ENCODE peak calls at places on chromosome 18, in seven cellular contexts. One of them, this sample, is unnamed. For H3K27me3 and H3K36me3, the result is how much of the 10 kb centered on the place peaks cover.

GRCh38 chr18:70450658-70451253 is 161.9 kb downstream of the SOCS6 start:
- DNase-seq in CD8-positive, alpha-beta memory T cell: no peak
- DNase-seq in pancreas: no peak
- DNase-seq in heart left ventricle: no peak
- DNase-seq in heart right ventricle: no peak
- DNase-seq in transverse colon: no peak
- DNase-seq in PC-3: peak
- DNase-seq in this sample: no peak

GRCh38 chr18:2188258-2188657 is 383.0 kb downstream of the METTL4 start:
- DNase-seq in CD8-positive, alpha-beta memory T cell: no peak
- DNase-seq in pancreas: no peak
- DNase-seq in heart left ventricle: no peak
- DNase-seq in heart right ventricle: no peak
- DNase-seq in transverse colon: no peak
- DNase-seq in PC-3: no peak
- DNase-seq in this sample: no peak

GRCh38 chr18:64037812-64038414 is 68.0 kb downstream of the SERPINB8 start:
- DNase-seq in CD8-positive, alpha-beta memory T cell: no peak
- DNase-seq in pancreas: no peak
- DNase-seq in heart left ventricle: no peak
- DNase-seq in heart right ventricle: no peak
- DNase-seq in transverse colon: no peak
- DNase-seq in PC-3: peak
- DNase-seq in this sample: no peak

GRCh38 chr18:78771496-78772368 is 207.9 kb upstream of the SALL3 start:
- DNase-seq in CD8-positive, alpha-beta memory T cell: no peak
- DNase-seq in pancreas: no peak
- DNase-seq in heart left ventricle: no peak
- DNase-seq in heart right ventricle: no peak
- DNase-seq in transverse colon: no peak
- DNase-seq in PC-3: no peak
- DNase-seq in this sample: no peak

GRCh38 chr18:32383040-32383819 is 87.5 kb downstream of the GAREM1 start:
- DNase-seq in CD8-positive, alpha-beta memory T cell: no peak
- DNase-seq in pancreas: peak
- DNase-seq in heart left ventricle: no peak
- DNase-seq in heart right ventricle: no peak
- DNase-seq in transverse colon: no peak
- DNase-seq in PC-3: peak
- DNase-seq in this sample: no peak

GRCh38 chr18:26765498-26765897 is 100.0 kb downstream of the AQP4 start:
- DNase-seq in CD8-positive, alpha-beta memory T cell: no peak
- DNase-seq in pancreas: peak
- DNase-seq in heart left ventricle: no peak
- DNase-seq in heart right ventricle: no peak
- DNase-seq in transverse colon: no peak
- DNase-seq in PC-3: no peak
- DNase-seq in this sample: no peak

GRCh38 chr18:76363451-76364120 is 131.5 kb downstream of the ZNF516 start:
- DNase-seq in CD8-positive, alpha-beta memory T cell: no peak
- DNase-seq in pancreas: no peak
- DNase-seq in heart left ventricle: no peak
- DNase-seq in heart right ventricle: no peak
- DNase-seq in transverse colon: no peak
- DNase-seq in PC-3: no peak
- DNase-seq in this sample: no peak

GRCh38 chr18:14285053-14285452 is 152.8 kb upstream of the ZNF519 start:
- DNase-seq in CD8-positive, alpha-beta memory T cell: no peak
- DNase-seq in pancreas: no peak
- DNase-seq in heart left ventricle: no peak
- DNase-seq in heart right ventricle: no peak
- DNase-seq in transverse colon: no peak
- DNase-seq in PC-3: no peak
- DNase-seq in this sample: no peak

GRCh38 chr18:48815581-48816324 is 135.0 kb downstream of the SMAD7 start:
- DNase-seq in CD8-positive, alpha-beta memory T cell: no peak
- DNase-seq in pancreas: no peak
- DNase-seq in heart left ventricle: no peak
- DNase-seq in heart right ventricle: no peak
- DNase-seq in transverse colon: peak
- DNase-seq in PC-3: peak
- DNase-seq in this sample: no peak

GRCh38 chr18:73728657-73729056 is 419.0 kb downstream of the FBXO15 start:
- DNase-seq in CD8-positive, alpha-beta memory T cell: no peak
- DNase-seq in pancreas: no peak
- DNase-seq in heart left ventricle: no peak
- DNase-seq in heart right ventricle: no peak
- DNase-seq in transverse colon: no peak
- DNase-seq in PC-3: no peak
- DNase-seq in this sample: no peak

GRCh38 chr18:56593906-56594305 is 44.5 kb downstream of the TXNL1 start:
- DNase-seq in CD8-positive, alpha-beta memory T cell: no peak
- DNase-seq in pancreas: no peak
- DNase-seq in heart left ventricle: no peak
- DNase-seq in heart right ventricle: no peak
- DNase-seq in transverse colon: no peak
- DNase-seq in PC-3: peak
- DNase-seq in this sample: no peak

DNA sequence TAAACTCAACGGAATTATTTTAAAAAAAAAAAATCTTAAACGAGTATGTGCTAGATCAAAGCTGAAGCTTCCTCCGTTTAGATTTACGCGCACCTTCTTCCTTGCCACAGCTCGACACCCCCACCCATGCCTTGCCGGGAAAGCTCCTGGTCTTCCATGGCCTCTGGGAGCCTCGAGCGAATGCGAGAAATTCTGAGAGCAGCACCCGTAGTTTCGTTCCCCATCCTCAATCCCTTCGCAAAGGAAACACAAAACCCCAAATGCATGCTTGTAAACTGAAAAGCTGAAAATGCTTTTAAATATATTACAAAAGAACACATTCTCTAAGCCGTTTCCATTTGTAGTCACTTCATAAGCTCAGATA is 1.6 kb downstream of the DSC3 start:
- DNase-seq in CD8-positive, alpha-beta memory T cell: no peak
- DNase-seq in pancreas: no peak
- DNase-seq in heart left ventricle: no peak
- DNase-seq in heart right ventricle: no peak
- DNase-seq in transverse colon: no peak
- DNase-seq in PC-3: peak
- DNase-seq in this sample: no peak
- H3K27me3 ChIP-seq in CD8-positive, alpha-beta memory T cell: under half
- H3K27me3 ChIP-seq in pancreas: under half
- H3K27me3 ChIP-seq in heart left ventricle: under half
- H3K27me3 ChIP-seq in heart right ventricle: half or more
- H3K27me3 ChIP-seq in transverse colon: half or more
- H3K27me3 ChIP-seq in PC-3: under half
- H3K27me3 ChIP-seq in this sample: under half

GRCh38 chr18:55301196-55301540 is 286.8 kb downstream of the TCF4 start:
- DNase-seq in CD8-positive, alpha-beta memory T cell: no peak
- DNase-seq in pancreas: no peak
- DNase-seq in heart left ventricle: no peak
- DNase-seq in heart right ventricle: no peak
- DNase-seq in transverse colon: no peak
- DNase-seq in PC-3: no peak
- DNase-seq in this sample: no peak
- H3K27ac ChIP-seq in CD8-positive, alpha-beta memory T cell: no peak
- H3K27ac ChIP-seq in pancreas: no peak
- H3K27ac ChIP-seq in heart left ventricle: peak
- H3K27ac ChIP-seq in heart right ventricle: no peak
- H3K27ac ChIP-seq in transverse colon: peak
- H3K27ac ChIP-seq in PC-3: no peak
- H3K27ac ChIP-seq in this sample: no peak

DNA sequence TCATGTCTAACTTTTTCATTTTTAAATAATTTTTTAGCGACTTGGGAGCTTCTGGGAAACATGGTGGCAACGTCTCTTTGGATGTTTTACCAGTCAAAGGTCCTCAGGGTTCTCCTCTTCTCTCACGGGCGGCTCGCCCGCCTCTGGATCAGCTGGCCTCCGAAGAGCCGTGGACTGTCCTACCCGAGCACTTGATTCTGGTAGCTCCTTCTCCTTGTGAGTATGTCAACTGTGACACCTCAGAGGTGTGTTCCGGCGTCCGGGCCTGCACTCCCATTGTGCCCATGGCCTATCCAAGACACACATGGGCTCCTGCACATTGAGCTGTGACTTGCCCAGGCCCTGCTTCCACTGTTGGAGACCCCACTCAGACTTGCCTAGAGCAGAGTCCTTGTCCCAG is 104.3 kb downstream of the CEP192 start:
- DNase-seq in CD8-positive, alpha-beta memory T cell: no peak
- DNase-seq in pancreas: no peak
- DNase-seq in heart left ventricle: no peak
- DNase-seq in heart right ventricle: no peak
- DNase-seq in transverse colon: no peak
- DNase-seq in PC-3: no peak
- DNase-seq in this sample: no peak
- H3K36me3 ChIP-seq in CD8-positive, alpha-beta memory T cell: under half
- H3K36me3 ChIP-seq in pancreas: under half
- H3K36me3 ChIP-seq in heart left ventricle: under half
- H3K36me3 ChIP-seq in heart right ventricle: half or more
- H3K36me3 ChIP-seq in transverse colon: half or more
- H3K36me3 ChIP-seq in PC-3: under half
- H3K36me3 ChIP-seq in this sample: half or more

GRCh38 chr18:46583711-46584110 is 73.3 kb downstream of the LOXHD1 start:
- DNase-seq in CD8-positive, alpha-beta memory T cell: no peak
- DNase-seq in pancreas: no peak
- DNase-seq in heart left ventricle: no peak
- DNase-seq in heart right ventricle: no peak
- DNase-seq in transverse colon: no peak
- DNase-seq in PC-3: no peak
- DNase-seq in this sample: no peak
- H3K27me3 ChIP-seq in CD8-positive, alpha-beta memory T cell: under half
- H3K27me3 ChIP-seq in pancreas: under half
- H3K27me3 ChIP-seq in heart left ventricle: under half
- H3K27me3 ChIP-seq in heart right ventricle: under half
- H3K27me3 ChIP-seq in transverse colon: under half
- H3K27me3 ChIP-seq in PC-3: under half
- H3K27me3 ChIP-seq in this sample: under half

GRCh38 chr18:36338420-36338933 is 41.0 kb downstream of the FHOD3 start:
- DNase-seq in CD8-positive, alpha-beta memory T cell: no peak
- DNase-seq in pancreas: no peak
- DNase-seq in heart left ventricle: peak
- DNase-seq in heart right ventricle: no peak
- DNase-seq in transverse colon: no peak
- DNase-seq in PC-3: no peak
- DNase-seq in this sample: no peak
- H3K27ac ChIP-seq in CD8-positive, alpha-beta memory T cell: no peak
- H3K27ac ChIP-seq in pancreas: no peak
- H3K27ac ChIP-seq in heart left ventricle: peak
- H3K27ac ChIP-seq in heart right ventricle: peak
- H3K27ac ChIP-seq in transverse colon: no peak
- H3K27ac ChIP-seq in PC-3: no peak
- H3K27ac ChIP-seq in this sample: no peak

DNA sequence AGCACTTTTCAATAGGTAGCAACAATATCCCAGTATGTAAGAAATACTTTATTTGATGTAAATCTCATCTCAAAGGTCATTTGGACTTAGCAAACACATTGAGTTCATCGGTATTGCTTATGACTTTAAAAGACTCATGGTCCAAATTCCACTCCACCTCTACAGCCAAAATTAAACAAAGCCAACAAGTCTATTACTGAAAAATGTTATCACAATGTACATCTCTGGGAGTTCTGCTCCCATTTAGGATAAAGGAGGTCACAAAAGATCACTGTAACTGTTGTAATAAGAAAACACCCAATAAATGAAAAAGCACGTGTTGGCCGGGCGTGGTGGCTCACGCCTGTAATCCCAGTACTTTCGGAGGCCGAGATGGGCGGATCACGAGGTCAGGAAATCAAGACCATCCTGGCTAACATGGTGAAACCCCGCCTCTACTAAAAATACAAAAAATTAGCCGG is 50.0 kb downstream of the ESCO1 start:
- DNase-seq in CD8-positive, alpha-beta memory T cell: no peak
- DNase-seq in pancreas: no peak
- DNase-seq in heart left ventricle: no peak
- DNase-seq in heart right ventricle: no peak
- DNase-seq in transverse colon: no peak
- DNase-seq in PC-3: no peak
- DNase-seq in this sample: no peak
- H3K36me3 ChIP-seq in CD8-positive, alpha-beta memory T cell: under half
- H3K36me3 ChIP-seq in pancreas: under half
- H3K36me3 ChIP-seq in heart left ventricle: under half
- H3K36me3 ChIP-seq in heart right ventricle: under half
- H3K36me3 ChIP-seq in transverse colon: under half
- H3K36me3 ChIP-seq in PC-3: under half
- H3K36me3 ChIP-seq in this sample: under half

GRCh38 chr18:79795446-79795845 is 2.3 kb upstream of the KCNG2 start:
- DNase-seq in CD8-positive, alpha-beta memory T cell: no peak
- DNase-seq in pancreas: no peak
- DNase-seq in heart left ventricle: no peak
- DNase-seq in heart right ventricle: no peak
- DNase-seq in transverse colon: no peak
- DNase-seq in PC-3: no peak
- DNase-seq in this sample: no peak
- H3K27me3 ChIP-seq in CD8-positive, alpha-beta memory T cell: under half
- H3K27me3 ChIP-seq in pancreas: under half
- H3K27me3 ChIP-seq in heart left ventricle: under half
- H3K27me3 ChIP-seq in heart right ventricle: half or more
- H3K27me3 ChIP-seq in transverse colon: half or more
- H3K27me3 ChIP-seq in PC-3: under half
- H3K27me3 ChIP-seq in this sample: under half